ENCODE peak calls at places on chromosomes 12 and 14, in five cellular contexts. N is ureter, O is astrocyte of the spinal cord, F is GM06990, Y is choroid plexus epithelial cell. P is an unnamed sample.

GRCh38 chr14:75757644-75758402 is 96.8 kb downstream of the TTLL5 start:
- DNase-seq in Y (no peak), F (peak; percentile 3), O (no peak), N (no peak), P (peak; percentile 6)

GRCh38 chr12:51103977-51104376 is 20.6 kb upstream of the CSRNP2 start:
- DNase-seq in Y (no peak), O (no peak), F (no peak), N (no peak), P (no peak)

GRCh38 chr12:27429606-27430005 is 16.9 kb upstream of the SMCO2 start:
- DNase-seq in O (no peak), Y (peak; percentile 12), F (no peak), N (no peak), P (no peak)

GRCh38 chr14:75452900-75453816 is 25.3 kb downstream of the JDP2 start:
- DNase-seq in O (peak; percentile 75), Y (peak; percentile 97), F (no peak), N (peak; percentile 72), P (no peak)

GRCh38 chr12:70255311-70255710 is 12.1 kb downstream of the CNOT2 start:
- DNase-seq in Y (peak; percentile 35), F (no peak), N (no peak), O (peak; percentile 55), P (no peak)

GRCh38 chr12:990308-990648 is 745 bp upstream of the ERC1 start:
- DNase-seq in F (no peak), N (peak; percentile 64), O (no peak), Y (peak; percentile 72), P (peak; percentile 54)

GRCh38 chr12:87687362-87687761 is 341.8 kb downstream of the C12orf50 start:
- DNase-seq in N (no peak), Y (peak; percentile 91), F (no peak), O (peak; percentile 37), P (no peak)

GRCh38 chr12:100404769-100405407 is 48.0 kb downstream of the SLC17A8 start:
- DNase-seq in Y (peak; percentile 46), F (peak; percentile 32), N (no peak), O (peak; percentile 27), P (peak; percentile 36)

GRCh38 chr14:62209287-62209899 is 447.2 kb downstream of the SNAPC1 start:
- DNase-seq in N (no peak), F (no peak), O (peak; percentile 79), Y (peak; percentile 76), P (no peak)

GRCh38 chr12:131091976-131092691 is 138.4 kb downstream of the ADGRD1 start:
- DNase-seq in N (peak; percentile 29), O (no peak), Y (no peak), F (no peak), P (no peak)

GRCh38 chr14:29906256-29906885 is 21.3 kb downstream of the PRKD1 start:
- DNase-seq in Y (peak; percentile 60), F (no peak), N (peak; percentile 55), O (peak; percentile 66), P (no peak)

GRCh38 chr12:124424516-124424905 is 129.6 kb downstream of the RFLNA start:
- DNase-seq in N (no peak), O (no peak), F (no peak), Y (no peak), P (no peak)

GRCh38 chr14:104383088-104383805 is 196.3 kb upstream of the C14orf180 start:
- DNase-seq in F (no peak), Y (no peak), N (no peak), O (no peak), P (no peak)

GRCh38 chr14:72463291-72463866 is 430.5 kb downstream of the DPF3 start:
- DNase-seq in Y (no peak), N (no peak), F (no peak), O (peak; percentile 38), P (no peak)

GRCh38 chr12:62817556-62818271 is 117.2 kb downstream of the PPM1H start:
- DNase-seq in F (no peak), N (no peak), Y (peak; percentile 96), O (peak; percentile 94), P (no peak)

GRCh38 chr12:113302466-113302865 is 32.4 kb downstream of the SLC8B1 start:
- DNase-seq in N (no peak), O (no peak), Y (no peak), F (no peak), P (no peak)

GRCh38 chr14:102949062-102949800 is 26.8 kb downstream of the AMN start:
- DNase-seq in Y (no peak), F (no peak), O (no peak), N (no peak), P (no peak)

GRCh38 chr12:115075552-115076170 is 391.7 kb upstream of the TBX3 start:
- DNase-seq in Y (peak; percentile 5), F (no peak), O (no peak), N (no peak), P (no peak)

GRCh38 chr12:68871899-68872298 is 61.1 kb downstream of the CPM start:
- DNase-seq in F (no peak), Y (peak; percentile 77), N (no peak), O (peak; percentile 26), P (no peak)

GRCh38 chr12:120115692-120116442 is 686 bp downstream of the RAB35 start:
- DNase-seq in Y (peak; percentile 50), O (peak; percentile 20), N (no peak), F (peak; percentile 61), P (no peak)

GRCh38 chr14:101559624-101560533 is 1.4 kb upstream of the DIO3 start:
- DNase-seq in Y (peak; percentile 11), N (no peak), O (no peak), F (no peak), P (peak; percentile 46)

GRCh38 chr12:85156569-85156968 is 120.4 kb downstream of the LRRIQ1 start:
- DNase-seq in Y (peak; percentile 52), N (no peak), F (no peak), O (no peak), P (no peak)

GRCh38 chr12:122517877-122518276 is 8.9 kb downstream of the RSRC2 start:
- DNase-seq in Y (peak; percentile 96), N (no peak), O (peak; percentile 97), F (no peak), P (no peak)

P was measured in GM13977.